ENCODE peak calls at places on chromosomes 5 and 9, in four cellular contexts. One of them, this sample, is unnamed.

GRCh38 chr5:172150514-172151425 is 37.3 kb downstream of the STK10 start:
- DNase-seq in epithelial cell of esophagus: no peak
- DNase-seq in astrocyte of the cerebellum: no peak
- DNase-seq in Panc1: no peak
- DNase-seq in this sample: no peak

GRCh38 chr9:116978155-116978554 is 291.1 kb downstream of the TRIM32 start:
- DNase-seq in epithelial cell of esophagus: peak; percentile 64
- DNase-seq in astrocyte of the cerebellum: no peak
- DNase-seq in Panc1: no peak
- DNase-seq in this sample: no peak

GRCh38 chr5:24226492-24226891 is 418.3 kb downstream of the CDH10 start:
- DNase-seq in epithelial cell of esophagus: no peak
- DNase-seq in astrocyte of the cerebellum: no peak
- DNase-seq in Panc1: no peak
- DNase-seq in this sample: no peak

GRCh38 chr9:125361837-125362531 is 100.4 kb downstream of the GAPVD1 start:
- DNase-seq in epithelial cell of esophagus: peak; percentile 24
- DNase-seq in astrocyte of the cerebellum: no peak
- DNase-seq in Panc1: no peak
- DNase-seq in this sample: no peak

GRCh38 chr5:77431286-77431685 is 60.8 kb downstream of the WDR41 start:
- DNase-seq in epithelial cell of esophagus: no peak
- DNase-seq in astrocyte of the cerebellum: peak; percentile 52
- DNase-seq in Panc1: no peak
- DNase-seq in this sample: no peak

GRCh38 chr5:140633081-140633471 is at the start of gene CD14:
- DNase-seq in epithelial cell of esophagus: peak; percentile 77
- DNase-seq in astrocyte of the cerebellum: no peak
- DNase-seq in Panc1: no peak
- DNase-seq in this sample: no peak

GRCh38 chr5:157476699-157477408 is 16.8 kb downstream of the NIPAL4 start:
- DNase-seq in epithelial cell of esophagus: peak; percentile 77
- DNase-seq in astrocyte of the cerebellum: peak; percentile 59
- DNase-seq in Panc1: no peak
- DNase-seq in this sample: peak; percentile 26

GRCh38 chr9:119284118-119284517 is 85.1 kb downstream of the BRINP1 start:
- DNase-seq in epithelial cell of esophagus: no peak
- DNase-seq in astrocyte of the cerebellum: peak; percentile 16
- DNase-seq in Panc1: no peak
- DNase-seq in this sample: no peak

GRCh38 chr5:124446125-124446524 is 300.3 kb downstream of the ZNF608 start:
- DNase-seq in epithelial cell of esophagus: no peak
- DNase-seq in astrocyte of the cerebellum: no peak
- DNase-seq in Panc1: no peak
- DNase-seq in this sample: no peak

GRCh38 chr9:27602107-27602836 is 29.0 kb upstream of the C9orf72 start:
- DNase-seq in epithelial cell of esophagus: no peak
- DNase-seq in astrocyte of the cerebellum: no peak
- DNase-seq in Panc1: no peak
- DNase-seq in this sample: no peak

GRCh38 chr5:34666392-34667080 is 10.4 kb downstream of the RAI14 start:
- DNase-seq in epithelial cell of esophagus: no peak
- DNase-seq in astrocyte of the cerebellum: no peak
- DNase-seq in Panc1: no peak
- DNase-seq in this sample: no peak

GRCh38 chr9:100426194-100426531 is 780 bp upstream of the MSANTD3 start:
- DNase-seq in epithelial cell of esophagus: no peak
- DNase-seq in astrocyte of the cerebellum: no peak
- DNase-seq in Panc1: no peak
- DNase-seq in this sample: no peak

GRCh38 chr9:100428871-100429654 is 2.1 kb downstream of the MSANTD3 start:
- DNase-seq in epithelial cell of esophagus: peak; percentile 99
- DNase-seq in astrocyte of the cerebellum: peak; percentile 97
- DNase-seq in Panc1: peak; percentile 91
- DNase-seq in this sample: peak; percentile 96

GRCh38 chr9:100426532-100427365 is at the start of gene MSANTD3:
- DNase-seq in epithelial cell of esophagus: peak; percentile 86
- DNase-seq in astrocyte of the cerebellum: no peak
- DNase-seq in Panc1: no peak
- DNase-seq in this sample: no peak

GRCh38 chr9:100425758-100426157 is 1.2 kb upstream of the MSANTD3 start:
- DNase-seq in epithelial cell of esophagus: peak; percentile 72
- DNase-seq in astrocyte of the cerebellum: no peak
- DNase-seq in Panc1: no peak
- DNase-seq in this sample: no peak

GRCh38 chr9:100427366-100428263 is 672 bp downstream of the MSANTD3 start:
- DNase-seq in epithelial cell of esophagus: peak; percentile 79
- DNase-seq in astrocyte of the cerebellum: no peak
- DNase-seq in Panc1: no peak
- DNase-seq in this sample: no peak
- TF ChIP-seq CTCF in epithelial cell of esophagus: no peak
- TF ChIP-seq CTCF in astrocyte of the cerebellum: no peak
- TF ChIP-seq CTCF in Panc1: no peak
- TF ChIP-seq CTCF in this sample: no peak

GRCh38 chr5:139403787-139404483 is at the start of gene SPATA24:
- DNase-seq in epithelial cell of esophagus: peak; percentile 96
- DNase-seq in astrocyte of the cerebellum: peak; percentile 93
- DNase-seq in Panc1: peak; percentile 83
- DNase-seq in this sample: peak; percentile 90

GRCh38 chr5:139404484-139404840 is 573 bp upstream of the SPATA24 start:
- DNase-seq in epithelial cell of esophagus: no peak
- DNase-seq in astrocyte of the cerebellum: no peak
- DNase-seq in Panc1: no peak
- DNase-seq in this sample: no peak

GRCh38 chr5:139407517-139407916 is 3.6 kb upstream of the SPATA24 start:
- DNase-seq in epithelial cell of esophagus: no peak
- DNase-seq in astrocyte of the cerebellum: no peak
- DNase-seq in Panc1: no peak
- DNase-seq in this sample: no peak

GRCh38 chr5:139408191-139408590 is 4.3 kb upstream of the SPATA24 start:
- DNase-seq in epithelial cell of esophagus: no peak
- DNase-seq in astrocyte of the cerebellum: no peak
- DNase-seq in Panc1: no peak
- DNase-seq in this sample: no peak

GRCh38 chr5:139406960-139407359 is 3.1 kb upstream of the SPATA24 start:
- DNase-seq in epithelial cell of esophagus: no peak
- DNase-seq in astrocyte of the cerebellum: no peak
- DNase-seq in Panc1: no peak
- DNase-seq in this sample: no peak
- H3K4me3 ChIP-seq in epithelial cell of esophagus: no peak overlapping the region
- H3K4me3 ChIP-seq in astrocyte of the cerebellum: no peak overlapping the region
- H3K4me3 ChIP-seq in Panc1: no peak overlapping the region
- H3K4me3 ChIP-seq in this sample: no peak overlapping the region

GRCh38 chr5:21654-22233 is 70.2 kb upstream of the PLEKHG4B start:
- DNase-seq in epithelial cell of esophagus: no peak
- DNase-seq in astrocyte of the cerebellum: no peak
- DNase-seq in Panc1: no peak
- DNase-seq in this sample: no peak
- TF ChIP-seq CTCF in epithelial cell of esophagus: peak; percentile 32
- TF ChIP-seq CTCF in astrocyte of the cerebellum: peak; percentile 55
- TF ChIP-seq CTCF in Panc1: peak; percentile 71
- TF ChIP-seq CTCF in this sample: peak; percentile 64

GRCh38 chr9:108784128-108784490 is 71.7 kb downstream of the ACTL7B start:
- DNase-seq in epithelial cell of esophagus: no peak
- DNase-seq in astrocyte of the cerebellum: no peak
- DNase-seq in Panc1: no peak
- DNase-seq in this sample: no peak
- H3K4me3 ChIP-seq in epithelial cell of esophagus: no peak overlapping the region
- H3K4me3 ChIP-seq in astrocyte of the cerebellum: no peak overlapping the region
- H3K4me3 ChIP-seq in Panc1: no peak overlapping the region
- H3K4me3 ChIP-seq in this sample: no peak overlapping the region

DNA sequence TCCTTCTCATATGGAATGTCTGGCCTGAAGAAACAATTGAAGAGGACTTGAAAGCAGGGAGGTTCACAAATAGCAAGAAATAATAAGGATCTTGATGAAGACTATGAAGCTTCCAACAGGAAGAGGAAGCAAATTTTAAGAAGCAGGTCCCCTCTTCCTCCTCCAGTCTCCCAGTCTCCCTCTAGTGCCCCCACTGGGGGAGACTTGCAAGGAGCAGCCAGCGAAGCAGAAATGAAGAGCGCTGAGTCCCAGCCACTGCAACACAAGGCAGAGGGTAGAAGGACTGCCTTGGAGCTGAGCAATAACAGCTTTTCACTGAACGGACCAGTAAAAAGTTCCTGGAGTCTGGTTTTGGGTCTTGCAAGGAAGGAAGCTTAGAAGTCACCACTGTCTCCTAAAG is 32.6 kb upstream of the ACO1 start:
- DNase-seq in epithelial cell of esophagus: peak; percentile 16
- DNase-seq in astrocyte of the cerebellum: no peak
- DNase-seq in Panc1: no peak
- DNase-seq in this sample: no peak
- TF ChIP-seq CTCF in epithelial cell of esophagus: no peak
- TF ChIP-seq CTCF in astrocyte of the cerebellum: peak; percentile 21
- TF ChIP-seq CTCF in Panc1: peak; percentile 22
- TF ChIP-seq CTCF in this sample: peak; percentile 36

GRCh38 chr9:5764130-5764868 is 68.6 kb downstream of the ERMP1 start:
- DNase-seq in epithelial cell of esophagus: no peak
- DNase-seq in astrocyte of the cerebellum: no peak
- DNase-seq in Panc1: no peak
- DNase-seq in this sample: no peak
- H3K4me3 ChIP-seq in epithelial cell of esophagus: no peak overlapping the region
- H3K4me3 ChIP-seq in astrocyte of the cerebellum: no peak overlapping the region
- H3K4me3 ChIP-seq in Panc1: no peak overlapping the region
- H3K4me3 ChIP-seq in this sample: no peak overlapping the region

DNA sequence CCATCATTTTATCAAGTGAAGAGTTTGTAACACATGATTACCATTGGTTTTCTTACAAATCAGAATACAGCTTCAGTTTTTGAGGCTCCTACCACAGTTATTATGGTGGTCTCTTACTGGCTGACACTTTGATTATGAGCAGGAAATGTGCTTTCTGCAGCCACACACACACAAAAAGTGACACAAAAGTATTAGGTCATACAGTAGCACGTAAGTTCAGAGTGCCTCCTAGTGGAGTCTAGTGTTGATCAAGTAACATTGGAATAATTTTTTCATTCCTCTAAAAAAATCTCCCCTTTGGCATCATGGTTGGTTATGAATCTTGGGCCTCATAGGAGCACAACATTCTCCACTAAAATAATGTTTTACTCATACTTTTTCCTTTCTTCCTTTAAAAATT is 37.6 kb downstream of the PAM start:
- DNase-seq in epithelial cell of esophagus: peak; percentile 35
- DNase-seq in astrocyte of the cerebellum: no peak
- DNase-seq in Panc1: no peak
- DNase-seq in this sample: no peak
- TF ChIP-seq CTCF in epithelial cell of esophagus: peak; percentile 15
- TF ChIP-seq CTCF in astrocyte of the cerebellum: peak; percentile 38
- TF ChIP-seq CTCF in Panc1: peak; percentile 37
- TF ChIP-seq CTCF in this sample: peak; percentile 39

This sample was measured in retinal pigment epithelial cell.